ENCODE peak calls at places on chromosomes 3 and 15, in ten cellular contexts. One of them, this sample, is unnamed. For H3K4me1 and H3K27me3, the result is how much of the 10 kb centered on the place peaks cover.

GRCh38 chr15:29802411-29802810 is 19.9 kb downstream of the TJP1 start:
- DNase-seq in left ventricle myocardium inferior: no peak
- DNase-seq in pancreas: no peak
- DNase-seq in CD8-positive, alpha-beta T cell: no peak
- DNase-seq in mammary epithelial cell: no peak
- DNase-seq in gastrocnemius medialis: no peak
- DNase-seq in breast epithelium: no peak
- DNase-seq in uterus: no peak
- DNase-seq in spleen: no peak
- DNase-seq in psoas muscle: no peak
- DNase-seq in this sample: no peak

GRCh38 chr3:41365973-41366372 is 166.7 kb downstream of the CTNNB1 start:
- DNase-seq in left ventricle myocardium inferior: no peak
- DNase-seq in breast epithelium: no peak
- DNase-seq in CD8-positive, alpha-beta T cell: no peak
- DNase-seq in gastrocnemius medialis: no peak
- DNase-seq in spleen: no peak
- DNase-seq in psoas muscle: no peak
- DNase-seq in mammary epithelial cell: no peak
- DNase-seq in pancreas: no peak
- DNase-seq in uterus: no peak
- DNase-seq in this sample: no peak

GRCh38 chr3:20100106-20100605 is 59.9 kb downstream of the KAT2B start:
- DNase-seq in uterus: no peak
- DNase-seq in CD8-positive, alpha-beta T cell: no peak
- DNase-seq in psoas muscle: no peak
- DNase-seq in left ventricle myocardium inferior: no peak
- DNase-seq in pancreas: no peak
- DNase-seq in spleen: no peak
- DNase-seq in breast epithelium: no peak
- DNase-seq in gastrocnemius medialis: no peak
- DNase-seq in mammary epithelial cell: no peak
- DNase-seq in this sample: no peak

GRCh38 chr3:195911946-195912270 is 3.6 kb upstream of the TNK2 start:
- DNase-seq in pancreas: no peak
- DNase-seq in mammary epithelial cell: peak
- DNase-seq in spleen: peak
- DNase-seq in CD8-positive, alpha-beta T cell: no peak
- DNase-seq in uterus: no peak
- DNase-seq in left ventricle myocardium inferior: no peak
- DNase-seq in gastrocnemius medialis: peak
- DNase-seq in breast epithelium: peak
- DNase-seq in psoas muscle: no peak
- DNase-seq in this sample: no peak

GRCh38 chr3:24299801-24300626 is 194.6 kb downstream of the THRB start:
- DNase-seq in spleen: no peak
- DNase-seq in psoas muscle: no peak
- DNase-seq in gastrocnemius medialis: no peak
- DNase-seq in pancreas: no peak
- DNase-seq in uterus: no peak
- DNase-seq in left ventricle myocardium inferior: no peak
- DNase-seq in CD8-positive, alpha-beta T cell: no peak
- DNase-seq in mammary epithelial cell: peak
- DNase-seq in breast epithelium: peak
- DNase-seq in this sample: no peak

GRCh38 chr15:45611305-45611704 is 23.5 kb upstream of the SQOR start:
- DNase-seq in uterus: no peak
- DNase-seq in CD8-positive, alpha-beta T cell: no peak
- DNase-seq in psoas muscle: no peak
- DNase-seq in breast epithelium: no peak
- DNase-seq in left ventricle myocardium inferior: no peak
- DNase-seq in spleen: no peak
- DNase-seq in mammary epithelial cell: no peak
- DNase-seq in gastrocnemius medialis: no peak
- DNase-seq in pancreas: no peak
- DNase-seq in this sample: no peak

GRCh38 chr3:169664034-169664820 is 715 bp upstream of the MECOM start:
- DNase-seq in breast epithelium: no peak
- DNase-seq in pancreas: peak
- DNase-seq in left ventricle myocardium inferior: no peak
- DNase-seq in mammary epithelial cell: no peak
- DNase-seq in gastrocnemius medialis: no peak
- DNase-seq in CD8-positive, alpha-beta T cell: no peak
- DNase-seq in uterus: no peak
- DNase-seq in psoas muscle: no peak
- DNase-seq in spleen: peak
- DNase-seq in this sample: peak

GRCh38 chr3:5330152-5330810 is 142.8 kb downstream of the EDEM1 start:
- DNase-seq in psoas muscle: no peak
- DNase-seq in left ventricle myocardium inferior: no peak
- DNase-seq in pancreas: no peak
- DNase-seq in gastrocnemius medialis: no peak
- DNase-seq in mammary epithelial cell: peak
- DNase-seq in breast epithelium: no peak
- DNase-seq in uterus: no peak
- DNase-seq in CD8-positive, alpha-beta T cell: no peak
- DNase-seq in spleen: no peak
- DNase-seq in this sample: no peak

GRCh38 chr3:89851974-89852621 is 744.7 kb downstream of the EPHA3 start:
- DNase-seq in pancreas: no peak
- DNase-seq in spleen: no peak
- DNase-seq in CD8-positive, alpha-beta T cell: no peak
- DNase-seq in left ventricle myocardium inferior: no peak
- DNase-seq in breast epithelium: no peak
- DNase-seq in mammary epithelial cell: no peak
- DNase-seq in gastrocnemius medialis: no peak
- DNase-seq in uterus: no peak
- DNase-seq in psoas muscle: no peak
- DNase-seq in this sample: peak

GRCh38 chr15:101314726-101315125 is 19.7 kb upstream of the SNRPA1 start:
- DNase-seq in uterus: peak
- DNase-seq in spleen: peak
- DNase-seq in CD8-positive, alpha-beta T cell: no peak
- DNase-seq in pancreas: no peak
- DNase-seq in psoas muscle: no peak
- DNase-seq in left ventricle myocardium inferior: no peak
- DNase-seq in gastrocnemius medialis: no peak
- DNase-seq in breast epithelium: no peak
- DNase-seq in mammary epithelial cell: no peak
- DNase-seq in this sample: no peak

GRCh38 chr3:182215881-182216280 is 504.2 kb downstream of the SOX2 start:
- DNase-seq in mammary epithelial cell: no peak
- DNase-seq in left ventricle myocardium inferior: no peak
- DNase-seq in gastrocnemius medialis: no peak
- DNase-seq in pancreas: no peak
- DNase-seq in CD8-positive, alpha-beta T cell: no peak
- DNase-seq in spleen: no peak
- DNase-seq in breast epithelium: no peak
- DNase-seq in psoas muscle: no peak
- DNase-seq in uterus: no peak
- DNase-seq in this sample: no peak

GRCh38 chr3:196947136-196947859 is 5.0 kb upstream of the NCBP2 start:
- DNase-seq in psoas muscle: no peak
- DNase-seq in pancreas: peak
- DNase-seq in spleen: no peak
- DNase-seq in mammary epithelial cell: no peak
- DNase-seq in uterus: no peak
- DNase-seq in breast epithelium: no peak
- DNase-seq in left ventricle myocardium inferior: no peak
- DNase-seq in CD8-positive, alpha-beta T cell: no peak
- DNase-seq in gastrocnemius medialis: no peak
- DNase-seq in this sample: peak

GRCh38 chr15:101481381-101481705 is 8.2 kb downstream of the PCSK6 start:
- DNase-seq in psoas muscle: no peak
- DNase-seq in CD8-positive, alpha-beta T cell: no peak
- DNase-seq in mammary epithelial cell: no peak
- DNase-seq in pancreas: no peak
- DNase-seq in gastrocnemius medialis: no peak
- DNase-seq in uterus: no peak
- DNase-seq in left ventricle myocardium inferior: no peak
- DNase-seq in breast epithelium: no peak
- DNase-seq in spleen: no peak
- DNase-seq in this sample: no peak

GRCh38 chr15:74812533-74812932 is at the start of gene LMAN1L:
- DNase-seq in pancreas: no peak
- DNase-seq in gastrocnemius medialis: no peak
- DNase-seq in spleen: no peak
- DNase-seq in mammary epithelial cell: no peak
- DNase-seq in left ventricle myocardium inferior: no peak
- DNase-seq in breast epithelium: no peak
- DNase-seq in uterus: no peak
- DNase-seq in psoas muscle: no peak
- DNase-seq in CD8-positive, alpha-beta T cell: no peak
- DNase-seq in this sample: peak

GRCh38 chr3:49903451-49904424 is at the start of gene MST1R:
- DNase-seq in pancreas: peak
- DNase-seq in mammary epithelial cell: peak
- DNase-seq in psoas muscle: peak
- DNase-seq in spleen: peak
- DNase-seq in gastrocnemius medialis: peak
- DNase-seq in left ventricle myocardium inferior: peak
- DNase-seq in breast epithelium: peak
- DNase-seq in CD8-positive, alpha-beta T cell: peak
- DNase-seq in uterus: peak
- DNase-seq in this sample: peak

GRCh38 chr3:65596511-65597224 is 442.1 kb downstream of the MAGI1 start:
- DNase-seq in spleen: no peak
- DNase-seq in CD8-positive, alpha-beta T cell: no peak
- DNase-seq in mammary epithelial cell: no peak
- DNase-seq in pancreas: peak
- DNase-seq in left ventricle myocardium inferior: no peak
- DNase-seq in breast epithelium: no peak
- DNase-seq in uterus: no peak
- DNase-seq in psoas muscle: no peak
- DNase-seq in gastrocnemius medialis: no peak
- DNase-seq in this sample: no peak
- H3K27ac ChIP-seq in spleen: no peak
- H3K27ac ChIP-seq in CD8-positive, alpha-beta T cell: no peak
- H3K27ac ChIP-seq in mammary epithelial cell: no peak
- H3K27ac ChIP-seq in pancreas: no peak
- H3K27ac ChIP-seq in left ventricle myocardium inferior: no peak
- H3K27ac ChIP-seq in breast epithelium: peak
- H3K27ac ChIP-seq in uterus: no peak
- H3K27ac ChIP-seq in psoas muscle: no peak
- H3K27ac ChIP-seq in gastrocnemius medialis: no peak
- H3K27ac ChIP-seq in this sample: no peak

DNA sequence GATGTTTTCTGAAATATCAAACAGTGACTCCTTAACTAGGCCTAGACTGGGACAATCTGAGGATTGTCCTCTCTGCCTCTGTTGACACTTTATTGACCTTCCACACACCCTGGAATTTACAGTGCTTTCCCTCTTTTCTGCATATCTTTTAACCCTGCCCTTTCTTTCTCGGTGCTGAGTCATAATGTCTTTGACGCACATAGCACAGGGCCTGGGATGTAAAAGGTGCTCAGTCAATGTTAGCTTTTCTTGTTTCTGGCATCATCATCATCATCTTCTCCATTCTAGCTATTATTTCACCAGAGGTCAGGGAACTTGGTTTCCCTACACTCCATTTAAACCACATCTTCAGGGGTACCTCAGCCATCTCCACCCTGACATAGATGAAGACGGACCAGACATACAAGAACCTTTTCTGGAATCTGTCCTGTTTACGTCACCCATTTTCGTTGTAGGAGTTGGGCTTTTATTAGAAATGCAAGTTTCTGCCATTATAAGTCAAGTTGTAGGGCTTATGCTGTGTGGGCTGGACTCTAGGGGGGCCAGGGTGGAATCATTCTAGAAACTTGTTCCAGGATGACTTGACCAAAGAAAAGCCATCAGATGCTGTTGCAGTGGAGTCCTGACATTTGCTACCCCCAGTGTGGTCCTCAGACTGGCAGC is 46.6 kb downstream of the ZBTB38 start:
- DNase-seq in CD8-positive, alpha-beta T cell: no peak
- DNase-seq in left ventricle myocardium inferior: no peak
- DNase-seq in spleen: no peak
- DNase-seq in gastrocnemius medialis: no peak
- DNase-seq in psoas muscle: no peak
- DNase-seq in uterus: no peak
- DNase-seq in pancreas: no peak
- DNase-seq in mammary epithelial cell: no peak
- DNase-seq in breast epithelium: no peak
- DNase-seq in this sample: no peak
- H3K4me1 ChIP-seq in CD8-positive, alpha-beta T cell: half or more
- H3K4me1 ChIP-seq in left ventricle myocardium inferior: half or more
- H3K4me1 ChIP-seq in spleen: half or more
- H3K4me1 ChIP-seq in gastrocnemius medialis: half or more
- H3K4me1 ChIP-seq in psoas muscle: under half
- H3K4me1 ChIP-seq in uterus: under half
- H3K4me1 ChIP-seq in pancreas: under half
- H3K4me1 ChIP-seq in mammary epithelial cell: under half
- H3K4me1 ChIP-seq in breast epithelium: under half
- H3K4me1 ChIP-seq in this sample: under half

DNA sequence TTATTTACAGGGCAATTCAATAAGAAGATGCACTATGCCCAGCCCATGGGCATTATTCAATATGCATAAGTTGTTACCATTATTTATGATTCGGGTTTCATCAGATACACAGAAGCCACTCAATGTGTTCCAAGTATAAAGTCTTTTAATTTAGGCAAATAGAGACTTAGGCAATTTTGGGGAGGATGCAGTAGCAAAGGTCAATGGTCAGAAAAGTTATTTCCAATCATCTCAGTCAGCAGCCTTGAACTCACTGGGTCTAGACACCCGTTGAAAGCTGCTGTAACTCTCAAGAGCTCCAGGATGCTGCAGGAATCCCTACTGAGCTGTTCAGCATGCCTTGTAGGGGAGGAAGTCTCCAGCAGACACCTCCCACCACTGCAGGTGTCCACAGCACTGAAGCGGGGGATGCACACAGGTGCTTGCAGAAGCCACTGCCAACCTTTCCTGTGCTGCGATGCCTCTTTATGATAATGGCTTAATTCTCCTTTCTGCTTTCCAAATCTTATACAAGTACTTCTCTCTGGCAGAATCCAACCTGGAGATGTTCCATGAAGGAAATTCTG is 155.0 kb upstream of the SUCLG2 start:
- DNase-seq in psoas muscle: no peak
- DNase-seq in mammary epithelial cell: no peak
- DNase-seq in pancreas: no peak
- DNase-seq in gastrocnemius medialis: no peak
- DNase-seq in breast epithelium: no peak
- DNase-seq in spleen: no peak
- DNase-seq in CD8-positive, alpha-beta T cell: no peak
- DNase-seq in left ventricle myocardium inferior: no peak
- DNase-seq in uterus: no peak
- DNase-seq in this sample: no peak
- H3K27me3 ChIP-seq in psoas muscle: under half
- H3K27me3 ChIP-seq in mammary epithelial cell: under half
- H3K27me3 ChIP-seq in pancreas: under half
- H3K27me3 ChIP-seq in gastrocnemius medialis: under half
- H3K27me3 ChIP-seq in breast epithelium: under half
- H3K27me3 ChIP-seq in spleen: under half
- H3K27me3 ChIP-seq in CD8-positive, alpha-beta T cell: under half
- H3K27me3 ChIP-seq in left ventricle myocardium inferior: under half
- H3K27me3 ChIP-seq in uterus: under half
- H3K27me3 ChIP-seq in this sample: under half

GRCh38 chr3:117105650-117106049 is 396.1 kb downstream of the TUSC7 start:
- DNase-seq in mammary epithelial cell: no peak
- DNase-seq in psoas muscle: no peak
- DNase-seq in spleen: no peak
- DNase-seq in left ventricle myocardium inferior: no peak
- DNase-seq in pancreas: no peak
- DNase-seq in breast epithelium: no peak
- DNase-seq in uterus: no peak
- DNase-seq in CD8-positive, alpha-beta T cell: no peak
- DNase-seq in gastrocnemius medialis: no peak
- DNase-seq in this sample: no peak
- H3K27ac ChIP-seq in mammary epithelial cell: no peak
- H3K27ac ChIP-seq in psoas muscle: no peak
- H3K27ac ChIP-seq in spleen: no peak
- H3K27ac ChIP-seq in left ventricle myocardium inferior: no peak
- H3K27ac ChIP-seq in pancreas: no peak
- H3K27ac ChIP-seq in breast epithelium: no peak
- H3K27ac ChIP-seq in uterus: no peak
- H3K27ac ChIP-seq in CD8-positive, alpha-beta T cell: no peak
- H3K27ac ChIP-seq in gastrocnemius medialis: no peak
- H3K27ac ChIP-seq in this sample: no peak

This sample was measured in right cardiac atrium.